ENCODE peak calls at places on chromosomes 5 and 9, in seven cellular contexts. One of them, this sample, is unnamed.

GRCh38 chr5:19795218-19795617 is 192.8 kb downstream of the CDH18 start:
- DNase-seq in substantia nigra: no peak
- DNase-seq in T-helper 9 cell: no peak
- DNase-seq in posterior cingulate gyrus: no peak
- DNase-seq in ELR: peak
- DNase-seq in activated naive CD4-positive, alpha-beta T cell treated with anti-CD3 and anti-CD28 coated beads for 36 hours: no peak
- DNase-seq in tibial nerve: no peak
- DNase-seq in this sample: peak

GRCh38 chr5:94830520-94830919 is 212.1 kb downstream of the SLF1 start:
- DNase-seq in substantia nigra: no peak
- DNase-seq in T-helper 9 cell: no peak
- DNase-seq in posterior cingulate gyrus: no peak
- DNase-seq in ELR: peak
- DNase-seq in activated naive CD4-positive, alpha-beta T cell treated with anti-CD3 and anti-CD28 coated beads for 36 hours: no peak
- DNase-seq in tibial nerve: no peak
- DNase-seq in this sample: no peak

GRCh38 chr5:121430538-121430937 is 421.1 kb upstream of the FTMT start:
- DNase-seq in substantia nigra: no peak
- DNase-seq in T-helper 9 cell: no peak
- DNase-seq in posterior cingulate gyrus: no peak
- DNase-seq in ELR: no peak
- DNase-seq in activated naive CD4-positive, alpha-beta T cell treated with anti-CD3 and anti-CD28 coated beads for 36 hours: no peak
- DNase-seq in tibial nerve: no peak
- DNase-seq in this sample: no peak

GRCh38 chr5:150121448-150122157 is 34.0 kb downstream of the PDGFRB start:
- DNase-seq in substantia nigra: no peak
- DNase-seq in T-helper 9 cell: no peak
- DNase-seq in posterior cingulate gyrus: peak
- DNase-seq in ELR: no peak
- DNase-seq in activated naive CD4-positive, alpha-beta T cell treated with anti-CD3 and anti-CD28 coated beads for 36 hours: no peak
- DNase-seq in tibial nerve: no peak
- DNase-seq in this sample: no peak

GRCh38 chr9:38020251-38021076 is 48.6 kb downstream of the SHB start:
- DNase-seq in substantia nigra: no peak
- DNase-seq in T-helper 9 cell: no peak
- DNase-seq in posterior cingulate gyrus: no peak
- DNase-seq in ELR: no peak
- DNase-seq in activated naive CD4-positive, alpha-beta T cell treated with anti-CD3 and anti-CD28 coated beads for 36 hours: no peak
- DNase-seq in tibial nerve: no peak
- DNase-seq in this sample: no peak

GRCh38 chr5:142915840-142916424 is 145.8 kb downstream of the ARHGAP26 start:
- DNase-seq in substantia nigra: no peak
- DNase-seq in T-helper 9 cell: no peak
- DNase-seq in posterior cingulate gyrus: no peak
- DNase-seq in ELR: peak
- DNase-seq in activated naive CD4-positive, alpha-beta T cell treated with anti-CD3 and anti-CD28 coated beads for 36 hours: peak
- DNase-seq in tibial nerve: no peak
- DNase-seq in this sample: no peak

GRCh38 chr5:129379406-129379805 is 80.7 kb upstream of the ADAMTS19 start:
- DNase-seq in substantia nigra: no peak
- DNase-seq in T-helper 9 cell: no peak
- DNase-seq in posterior cingulate gyrus: no peak
- DNase-seq in ELR: no peak
- DNase-seq in activated naive CD4-positive, alpha-beta T cell treated with anti-CD3 and anti-CD28 coated beads for 36 hours: no peak
- DNase-seq in tibial nerve: no peak
- DNase-seq in this sample: no peak

GRCh38 chr5:149632311-149633251 is 51.3 kb downstream of the ARHGEF37 start:
- DNase-seq in substantia nigra: no peak
- DNase-seq in T-helper 9 cell: no peak
- DNase-seq in posterior cingulate gyrus: no peak
- DNase-seq in ELR: peak
- DNase-seq in activated naive CD4-positive, alpha-beta T cell treated with anti-CD3 and anti-CD28 coated beads for 36 hours: peak
- DNase-seq in tibial nerve: no peak
- DNase-seq in this sample: peak

GRCh38 chr5:172659909-172660628 is 19.0 kb downstream of the NEURL1B start:
- DNase-seq in substantia nigra: peak
- DNase-seq in T-helper 9 cell: no peak
- DNase-seq in posterior cingulate gyrus: peak
- DNase-seq in ELR: peak
- DNase-seq in activated naive CD4-positive, alpha-beta T cell treated with anti-CD3 and anti-CD28 coated beads for 36 hours: no peak
- DNase-seq in tibial nerve: peak
- DNase-seq in this sample: no peak

GRCh38 chr5:126369995-126370731 is 53.0 kb upstream of the GRAMD2B start:
- DNase-seq in substantia nigra: no peak
- DNase-seq in T-helper 9 cell: no peak
- DNase-seq in posterior cingulate gyrus: no peak
- DNase-seq in ELR: peak
- DNase-seq in activated naive CD4-positive, alpha-beta T cell treated with anti-CD3 and anti-CD28 coated beads for 36 hours: no peak
- DNase-seq in tibial nerve: no peak
- DNase-seq in this sample: no peak

GRCh38 chr9:70260007-70260443 is 1.2 kb downstream of the SMC5 start:
- DNase-seq in substantia nigra: no peak
- DNase-seq in T-helper 9 cell: no peak
- DNase-seq in posterior cingulate gyrus: no peak
- DNase-seq in ELR: no peak
- DNase-seq in activated naive CD4-positive, alpha-beta T cell treated with anti-CD3 and anti-CD28 coated beads for 36 hours: no peak
- DNase-seq in tibial nerve: no peak
- DNase-seq in this sample: no peak

GRCh38 chr9:3868012-3868411 is 342.2 kb upstream of the RFX3 start:
- DNase-seq in substantia nigra: no peak
- DNase-seq in T-helper 9 cell: no peak
- DNase-seq in posterior cingulate gyrus: no peak
- DNase-seq in ELR: peak
- DNase-seq in activated naive CD4-positive, alpha-beta T cell treated with anti-CD3 and anti-CD28 coated beads for 36 hours: peak
- DNase-seq in tibial nerve: no peak
- DNase-seq in this sample: no peak

GRCh38 chr9:127545196-127546124 is 66.6 kb upstream of the STXBP1 start:
- DNase-seq in substantia nigra: peak
- DNase-seq in T-helper 9 cell: no peak
- DNase-seq in posterior cingulate gyrus: peak
- DNase-seq in ELR: peak
- DNase-seq in activated naive CD4-positive, alpha-beta T cell treated with anti-CD3 and anti-CD28 coated beads for 36 hours: no peak
- DNase-seq in tibial nerve: no peak
- DNase-seq in this sample: peak

GRCh38 chr5:91562922-91563321 is 179.8 kb upstream of the ARRDC3 start:
- DNase-seq in substantia nigra: no peak
- DNase-seq in T-helper 9 cell: no peak
- DNase-seq in posterior cingulate gyrus: no peak
- DNase-seq in ELR: no peak
- DNase-seq in activated naive CD4-positive, alpha-beta T cell treated with anti-CD3 and anti-CD28 coated beads for 36 hours: no peak
- DNase-seq in tibial nerve: no peak
- DNase-seq in this sample: no peak

GRCh38 chr9:32580631-32581300 is 7.8 kb upstream of the NDUFB6 start:
- DNase-seq in substantia nigra: no peak
- DNase-seq in T-helper 9 cell: no peak
- DNase-seq in posterior cingulate gyrus: no peak
- DNase-seq in ELR: no peak
- DNase-seq in activated naive CD4-positive, alpha-beta T cell treated with anti-CD3 and anti-CD28 coated beads for 36 hours: no peak
- DNase-seq in tibial nerve: no peak
- DNase-seq in this sample: no peak

GRCh38 chr5:170809551-170809950 is 26.0 kb downstream of the GABRP start:
- DNase-seq in substantia nigra: peak
- DNase-seq in T-helper 9 cell: no peak
- DNase-seq in posterior cingulate gyrus: no peak
- DNase-seq in ELR: peak
- DNase-seq in activated naive CD4-positive, alpha-beta T cell treated with anti-CD3 and anti-CD28 coated beads for 36 hours: no peak
- DNase-seq in tibial nerve: no peak
- DNase-seq in this sample: no peak

GRCh38 chr5:109868737-109869136 is 179.0 kb downstream of the MAN2A1 start:
- DNase-seq in substantia nigra: no peak
- DNase-seq in T-helper 9 cell: no peak
- DNase-seq in posterior cingulate gyrus: no peak
- DNase-seq in ELR: peak
- DNase-seq in activated naive CD4-positive, alpha-beta T cell treated with anti-CD3 and anti-CD28 coated beads for 36 hours: no peak
- DNase-seq in tibial nerve: no peak
- DNase-seq in this sample: no peak

GRCh38 chr5:65418661-65419060 is 63.1 kb downstream of the ADAMTS6 start:
- DNase-seq in substantia nigra: no peak
- DNase-seq in T-helper 9 cell: no peak
- DNase-seq in posterior cingulate gyrus: no peak
- DNase-seq in ELR: peak
- DNase-seq in activated naive CD4-positive, alpha-beta T cell treated with anti-CD3 and anti-CD28 coated beads for 36 hours: no peak
- DNase-seq in tibial nerve: no peak
- DNase-seq in this sample: no peak

GRCh38 chr5:1545126-1545797 is 21.5 kb upstream of the LPCAT1 start:
- DNase-seq in substantia nigra: no peak
- DNase-seq in T-helper 9 cell: no peak
- DNase-seq in posterior cingulate gyrus: no peak
- DNase-seq in ELR: no peak
- DNase-seq in activated naive CD4-positive, alpha-beta T cell treated with anti-CD3 and anti-CD28 coated beads for 36 hours: no peak
- DNase-seq in tibial nerve: no peak
- DNase-seq in this sample: no peak

GRCh38 chr5:139709587-139710369 is 61.6 kb downstream of the CXXC5 start:
- DNase-seq in substantia nigra: peak
- DNase-seq in T-helper 9 cell: no peak
- DNase-seq in posterior cingulate gyrus: no peak
- DNase-seq in ELR: no peak
- DNase-seq in activated naive CD4-positive, alpha-beta T cell treated with anti-CD3 and anti-CD28 coated beads for 36 hours: no peak
- DNase-seq in tibial nerve: no peak
- DNase-seq in this sample: no peak

GRCh38 chr9:88753691-88754367 is 218.9 kb downstream of the NXNL2 start:
- DNase-seq in substantia nigra: no peak
- DNase-seq in T-helper 9 cell: no peak
- DNase-seq in posterior cingulate gyrus: no peak
- DNase-seq in ELR: no peak
- DNase-seq in activated naive CD4-positive, alpha-beta T cell treated with anti-CD3 and anti-CD28 coated beads for 36 hours: no peak
- DNase-seq in tibial nerve: no peak
- DNase-seq in this sample: no peak

GRCh38 chr5:151679421-151680155 is 7.1 kb downstream of the SPARC start:
- DNase-seq in substantia nigra: no peak
- DNase-seq in T-helper 9 cell: no peak
- DNase-seq in posterior cingulate gyrus: no peak
- DNase-seq in ELR: no peak
- DNase-seq in activated naive CD4-positive, alpha-beta T cell treated with anti-CD3 and anti-CD28 coated beads for 36 hours: no peak
- DNase-seq in tibial nerve: no peak
- DNase-seq in this sample: no peak

GRCh38 chr9:2493106-2493505 is 128.5 kb upstream of the VLDLR start:
- DNase-seq in substantia nigra: no peak
- DNase-seq in T-helper 9 cell: no peak
- DNase-seq in posterior cingulate gyrus: no peak
- DNase-seq in ELR: no peak
- DNase-seq in activated naive CD4-positive, alpha-beta T cell treated with anti-CD3 and anti-CD28 coated beads for 36 hours: no peak
- DNase-seq in tibial nerve: no peak
- DNase-seq in this sample: no peak

GRCh38 chr5:6747103-6747502 is 33.9 kb downstream of the TENT4A start:
- DNase-seq in substantia nigra: no peak
- DNase-seq in T-helper 9 cell: no peak
- DNase-seq in posterior cingulate gyrus: no peak
- DNase-seq in ELR: no peak
- DNase-seq in activated naive CD4-positive, alpha-beta T cell treated with anti-CD3 and anti-CD28 coated beads for 36 hours: no peak
- DNase-seq in tibial nerve: no peak
- DNase-seq in this sample: no peak

GRCh38 chr5:107512029-107512428 is 158.7 kb downstream of the EFNA5 start:
- DNase-seq in substantia nigra: no peak
- DNase-seq in T-helper 9 cell: no peak
- DNase-seq in posterior cingulate gyrus: no peak
- DNase-seq in ELR: no peak
- DNase-seq in activated naive CD4-positive, alpha-beta T cell treated with anti-CD3 and anti-CD28 coated beads for 36 hours: no peak
- DNase-seq in tibial nerve: no peak
- DNase-seq in this sample: no peak

GRCh38 chr5:52043543-52043942 is 660.3 kb downstream of the ISL1 start:
- DNase-seq in substantia nigra: no peak
- DNase-seq in T-helper 9 cell: no peak
- DNase-seq in posterior cingulate gyrus: no peak
- DNase-seq in ELR: no peak
- DNase-seq in activated naive CD4-positive, alpha-beta T cell treated with anti-CD3 and anti-CD28 coated beads for 36 hours: no peak
- DNase-seq in tibial nerve: no peak
- DNase-seq in this sample: no peak

GRCh38 chr5:54455413-54456157 is at the start of gene HSPB3:
- DNase-seq in substantia nigra: no peak
- DNase-seq in T-helper 9 cell: no peak
- DNase-seq in posterior cingulate gyrus: no peak
- DNase-seq in ELR: peak
- DNase-seq in activated naive CD4-positive, alpha-beta T cell treated with anti-CD3 and anti-CD28 coated beads for 36 hours: no peak
- DNase-seq in tibial nerve: no peak
- DNase-seq in this sample: no peak

GRCh38 chr5:181271081-181271480 is 10.1 kb upstream of the TRIM52 start:
- DNase-seq in substantia nigra: no peak
- DNase-seq in T-helper 9 cell: no peak
- DNase-seq in posterior cingulate gyrus: no peak
- DNase-seq in ELR: no peak
- DNase-seq in activated naive CD4-positive, alpha-beta T cell treated with anti-CD3 and anti-CD28 coated beads for 36 hours: no peak
- DNase-seq in tibial nerve: peak
- DNase-seq in this sample: no peak

GRCh38 chr5:4373051-4373450 is 767.1 kb upstream of the ADAMTS16 start:
- DNase-seq in substantia nigra: no peak
- DNase-seq in T-helper 9 cell: no peak
- DNase-seq in posterior cingulate gyrus: no peak
- DNase-seq in ELR: no peak
- DNase-seq in activated naive CD4-positive, alpha-beta T cell treated with anti-CD3 and anti-CD28 coated beads for 36 hours: no peak
- DNase-seq in tibial nerve: no peak
- DNase-seq in this sample: no peak

GRCh38 chr5:126998201-126998631 is 32.1 kb downstream of the MARCHF3 start:
- DNase-seq in substantia nigra: no peak
- DNase-seq in T-helper 9 cell: no peak
- DNase-seq in posterior cingulate gyrus: no peak
- DNase-seq in ELR: peak
- DNase-seq in activated naive CD4-positive, alpha-beta T cell treated with anti-CD3 and anti-CD28 coated beads for 36 hours: no peak
- DNase-seq in tibial nerve: no peak
- DNase-seq in this sample: no peak

GRCh38 chr5:97839338-97840081 is 656.5 kb upstream of the RIOK2 start:
- DNase-seq in substantia nigra: no peak
- DNase-seq in T-helper 9 cell: no peak
- DNase-seq in posterior cingulate gyrus: no peak
- DNase-seq in ELR: peak
- DNase-seq in activated naive CD4-positive, alpha-beta T cell treated with anti-CD3 and anti-CD28 coated beads for 36 hours: no peak
- DNase-seq in tibial nerve: no peak
- DNase-seq in this sample: no peak

GRCh38 chr9:92236915-92237314 is 56.6 kb downstream of the IARS1 start:
- DNase-seq in substantia nigra: no peak
- DNase-seq in T-helper 9 cell: no peak
- DNase-seq in posterior cingulate gyrus: no peak
- DNase-seq in ELR: no peak
- DNase-seq in activated naive CD4-positive, alpha-beta T cell treated with anti-CD3 and anti-CD28 coated beads for 36 hours: no peak
- DNase-seq in tibial nerve: no peak
- DNase-seq in this sample: no peak

GRCh38 chr9:35271637-35272036 is 109.8 kb downstream of the UNC13B start:
- DNase-seq in substantia nigra: no peak
- DNase-seq in T-helper 9 cell: no peak
- DNase-seq in posterior cingulate gyrus: no peak
- DNase-seq in ELR: no peak
- DNase-seq in activated naive CD4-positive, alpha-beta T cell treated with anti-CD3 and anti-CD28 coated beads for 36 hours: no peak
- DNase-seq in tibial nerve: no peak
- DNase-seq in this sample: no peak

GRCh38 chr5:179182601-179183000 is 122.4 kb downstream of the ZNF354C start:
- DNase-seq in substantia nigra: no peak
- DNase-seq in T-helper 9 cell: no peak
- DNase-seq in posterior cingulate gyrus: no peak
- DNase-seq in ELR: no peak
- DNase-seq in activated naive CD4-positive, alpha-beta T cell treated with anti-CD3 and anti-CD28 coated beads for 36 hours: no peak
- DNase-seq in tibial nerve: no peak
- DNase-seq in this sample: no peak

GRCh38 chr9:2242778-2243395 is 227.7 kb downstream of the SMARCA2 start:
- DNase-seq in substantia nigra: no peak
- DNase-seq in T-helper 9 cell: no peak
- DNase-seq in posterior cingulate gyrus: no peak
- DNase-seq in ELR: no peak
- DNase-seq in activated naive CD4-positive, alpha-beta T cell treated with anti-CD3 and anti-CD28 coated beads for 36 hours: no peak
- DNase-seq in tibial nerve: no peak
- DNase-seq in this sample: no peak

GRCh38 chr5:43396762-43397304 is 15.4 kb downstream of the CCL28 start:
- DNase-seq in substantia nigra: no peak
- DNase-seq in T-helper 9 cell: peak
- DNase-seq in posterior cingulate gyrus: no peak
- DNase-seq in ELR: no peak
- DNase-seq in activated naive CD4-positive, alpha-beta T cell treated with anti-CD3 and anti-CD28 coated beads for 36 hours: peak
- DNase-seq in tibial nerve: peak
- DNase-seq in this sample: no peak

GRCh38 chr5:60295423-60295822 is 401.9 kb upstream of the PDE4D start:
- DNase-seq in substantia nigra: peak
- DNase-seq in T-helper 9 cell: no peak
- DNase-seq in posterior cingulate gyrus: peak
- DNase-seq in ELR: peak
- DNase-seq in activated naive CD4-positive, alpha-beta T cell treated with anti-CD3 and anti-CD28 coated beads for 36 hours: no peak
- DNase-seq in tibial nerve: no peak
- DNase-seq in this sample: no peak

GRCh38 chr9:133726401-133727276 is 11.5 kb downstream of the SARDH start:
- DNase-seq in substantia nigra: no peak
- DNase-seq in T-helper 9 cell: peak
- DNase-seq in posterior cingulate gyrus: peak
- DNase-seq in ELR: peak
- DNase-seq in activated naive CD4-positive, alpha-beta T cell treated with anti-CD3 and anti-CD28 coated beads for 36 hours: peak
- DNase-seq in tibial nerve: peak
- DNase-seq in this sample: no peak

This sample was measured in H54.